ENCODE peak calls at places on chromosomes 6 and 20, in seven cellular contexts. One of them, this sample, is unnamed.

GRCh38 chr6:170209354-170210025 is 81.4 kb downstream of the DLL1 start:
- DNase-seq in breast epithelium: no peak
- DNase-seq in keratinocyte: no peak
- DNase-seq in gastrocnemius medialis: no peak
- DNase-seq in CD8-positive, alpha-beta T cell: no peak
- DNase-seq in fibroblast of lung: no peak
- DNase-seq in mesenchymal stem cell: no peak
- DNase-seq in this sample: peak

GRCh38 chr20:35156978-35157377 is 9.8 kb upstream of the EDEM2 start:
- DNase-seq in mesenchymal stem cell: no peak
- DNase-seq in CD8-positive, alpha-beta T cell: no peak
- DNase-seq in fibroblast of lung: no peak
- DNase-seq in breast epithelium: no peak
- DNase-seq in keratinocyte: no peak
- DNase-seq in gastrocnemius medialis: no peak
- DNase-seq in this sample: no peak

GRCh38 chr6:83853178-83853967 is at the start of gene RIPPLY2:
- DNase-seq in CD8-positive, alpha-beta T cell: peak
- DNase-seq in gastrocnemius medialis: no peak
- DNase-seq in mesenchymal stem cell: peak
- DNase-seq in fibroblast of lung: peak
- DNase-seq in keratinocyte: no peak
- DNase-seq in breast epithelium: no peak
- DNase-seq in this sample: peak

GRCh38 chr20:57426156-57426769 is 35.1 kb downstream of the RBM38 start:
- DNase-seq in mesenchymal stem cell: no peak
- DNase-seq in breast epithelium: no peak
- DNase-seq in keratinocyte: no peak
- DNase-seq in CD8-positive, alpha-beta T cell: no peak
- DNase-seq in gastrocnemius medialis: no peak
- DNase-seq in fibroblast of lung: no peak
- DNase-seq in this sample: no peak

GRCh38 chr6:88815491-88815890 is 147.9 kb downstream of the RNGTT start:
- DNase-seq in gastrocnemius medialis: no peak
- DNase-seq in fibroblast of lung: no peak
- DNase-seq in CD8-positive, alpha-beta T cell: no peak
- DNase-seq in breast epithelium: no peak
- DNase-seq in keratinocyte: no peak
- DNase-seq in mesenchymal stem cell: no peak
- DNase-seq in this sample: no peak

GRCh38 chr6:168794515-168794914 is 353.5 kb downstream of the SMOC2 start:
- DNase-seq in CD8-positive, alpha-beta T cell: no peak
- DNase-seq in keratinocyte: no peak
- DNase-seq in breast epithelium: no peak
- DNase-seq in fibroblast of lung: no peak
- DNase-seq in mesenchymal stem cell: no peak
- DNase-seq in gastrocnemius medialis: no peak
- DNase-seq in this sample: no peak

GRCh38 chr20:37506166-37506725 is 14.8 kb upstream of the NNAT start:
- DNase-seq in breast epithelium: no peak
- DNase-seq in CD8-positive, alpha-beta T cell: no peak
- DNase-seq in gastrocnemius medialis: no peak
- DNase-seq in mesenchymal stem cell: no peak
- DNase-seq in keratinocyte: no peak
- DNase-seq in fibroblast of lung: no peak
- DNase-seq in this sample: no peak

GRCh38 chr6:18019539-18020534 is 32.4 kb upstream of the KIF13A start:
- DNase-seq in gastrocnemius medialis: no peak
- DNase-seq in breast epithelium: no peak
- DNase-seq in keratinocyte: no peak
- DNase-seq in fibroblast of lung: no peak
- DNase-seq in mesenchymal stem cell: no peak
- DNase-seq in CD8-positive, alpha-beta T cell: no peak
- DNase-seq in this sample: no peak

GRCh38 chr6:40524797-40525584 is 62.2 kb downstream of the LRFN2 start:
- DNase-seq in CD8-positive, alpha-beta T cell: no peak
- DNase-seq in keratinocyte: no peak
- DNase-seq in fibroblast of lung: no peak
- DNase-seq in breast epithelium: no peak
- DNase-seq in gastrocnemius medialis: no peak
- DNase-seq in mesenchymal stem cell: no peak
- DNase-seq in this sample: no peak

GRCh38 chr20:34534391-34535165 is 18.4 kb downstream of the DYNLRB1 start:
- DNase-seq in CD8-positive, alpha-beta T cell: no peak
- DNase-seq in breast epithelium: no peak
- DNase-seq in mesenchymal stem cell: no peak
- DNase-seq in gastrocnemius medialis: no peak
- DNase-seq in fibroblast of lung: no peak
- DNase-seq in keratinocyte: no peak
- DNase-seq in this sample: no peak

GRCh38 chr20:48826883-48827771 is 672 bp downstream of the PREX1 start:
- DNase-seq in breast epithelium: no peak
- DNase-seq in fibroblast of lung: peak
- DNase-seq in CD8-positive, alpha-beta T cell: peak
- DNase-seq in gastrocnemius medialis: no peak
- DNase-seq in mesenchymal stem cell: peak
- DNase-seq in keratinocyte: no peak
- DNase-seq in this sample: no peak

GRCh38 chr6:142666599-142667185 is 278.3 kb downstream of the HIVEP2 start:
- DNase-seq in keratinocyte: no peak
- DNase-seq in breast epithelium: no peak
- DNase-seq in mesenchymal stem cell: no peak
- DNase-seq in CD8-positive, alpha-beta T cell: no peak
- DNase-seq in gastrocnemius medialis: no peak
- DNase-seq in fibroblast of lung: no peak
- DNase-seq in this sample: no peak

GRCh38 chr6:42225043-42225368 is 7.3 kb upstream of the MRPS10 start:
- DNase-seq in CD8-positive, alpha-beta T cell: no peak
- DNase-seq in keratinocyte: no peak
- DNase-seq in mesenchymal stem cell: no peak
- DNase-seq in breast epithelium: no peak
- DNase-seq in gastrocnemius medialis: no peak
- DNase-seq in fibroblast of lung: no peak
- DNase-seq in this sample: no peak

GRCh38 chr6:135144678-135145508 is 36.2 kb upstream of the MYB start:
- DNase-seq in keratinocyte: no peak
- DNase-seq in gastrocnemius medialis: no peak
- DNase-seq in fibroblast of lung: peak
- DNase-seq in breast epithelium: no peak
- DNase-seq in CD8-positive, alpha-beta T cell: no peak
- DNase-seq in mesenchymal stem cell: peak
- DNase-seq in this sample: no peak

GRCh38 chr6:151546941-151547659 is 53.3 kb downstream of the CCDC170 start:
- DNase-seq in mesenchymal stem cell: no peak
- DNase-seq in gastrocnemius medialis: no peak
- DNase-seq in keratinocyte: no peak
- DNase-seq in fibroblast of lung: no peak
- DNase-seq in breast epithelium: no peak
- DNase-seq in CD8-positive, alpha-beta T cell: no peak
- DNase-seq in this sample: no peak

GRCh38 chr6:168147205-168147738 is 68.3 kb upstream of the FRMD1 start:
- DNase-seq in CD8-positive, alpha-beta T cell: no peak
- DNase-seq in fibroblast of lung: no peak
- DNase-seq in breast epithelium: no peak
- DNase-seq in gastrocnemius medialis: no peak
- DNase-seq in mesenchymal stem cell: no peak
- DNase-seq in keratinocyte: no peak
- DNase-seq in this sample: no peak

GRCh38 chr6:41551086-41551702 is 5.0 kb downstream of the FOXP4 start:
- DNase-seq in gastrocnemius medialis: no peak
- DNase-seq in keratinocyte: no peak
- DNase-seq in fibroblast of lung: no peak
- DNase-seq in breast epithelium: no peak
- DNase-seq in mesenchymal stem cell: no peak
- DNase-seq in CD8-positive, alpha-beta T cell: no peak
- DNase-seq in this sample: no peak

GRCh38 chr20:53658973-53659372 is 65.3 kb upstream of the ZNF217 start:
- DNase-seq in mesenchymal stem cell: no peak
- DNase-seq in fibroblast of lung: no peak
- DNase-seq in CD8-positive, alpha-beta T cell: no peak
- DNase-seq in keratinocyte: no peak
- DNase-seq in breast epithelium: no peak
- DNase-seq in gastrocnemius medialis: no peak
- DNase-seq in this sample: no peak

GRCh38 chr20:53658327-53658726 is 64.7 kb upstream of the ZNF217 start:
- DNase-seq in CD8-positive, alpha-beta T cell: no peak
- DNase-seq in breast epithelium: no peak
- DNase-seq in fibroblast of lung: no peak
- DNase-seq in gastrocnemius medialis: no peak
- DNase-seq in mesenchymal stem cell: no peak
- DNase-seq in keratinocyte: no peak
- DNase-seq in this sample: no peak

GRCh38 chr20:53662595-53662994 is 69.0 kb upstream of the ZNF217 start:
- DNase-seq in mesenchymal stem cell: no peak
- DNase-seq in gastrocnemius medialis: no peak
- DNase-seq in breast epithelium: no peak
- DNase-seq in fibroblast of lung: no peak
- DNase-seq in CD8-positive, alpha-beta T cell: no peak
- DNase-seq in keratinocyte: no peak
- DNase-seq in this sample: no peak

GRCh38 chr20:53660947-53661381 is 67.3 kb upstream of the ZNF217 start:
- DNase-seq in breast epithelium: no peak
- DNase-seq in mesenchymal stem cell: no peak
- DNase-seq in fibroblast of lung: no peak
- DNase-seq in keratinocyte: no peak
- DNase-seq in CD8-positive, alpha-beta T cell: no peak
- DNase-seq in gastrocnemius medialis: no peak
- DNase-seq in this sample: no peak

GRCh38 chr20:53660078-53660909 is 66.7 kb upstream of the ZNF217 start:
- DNase-seq in mesenchymal stem cell: peak
- DNase-seq in CD8-positive, alpha-beta T cell: no peak
- DNase-seq in fibroblast of lung: no peak
- DNase-seq in keratinocyte: no peak
- DNase-seq in gastrocnemius medialis: no peak
- DNase-seq in breast epithelium: no peak
- DNase-seq in this sample: peak
- H3K27ac ChIP-seq in mesenchymal stem cell: no peak
- H3K27ac ChIP-seq in CD8-positive, alpha-beta T cell: peak
- H3K27ac ChIP-seq in fibroblast of lung: peak
- H3K27ac ChIP-seq in keratinocyte: no peak
- H3K27ac ChIP-seq in gastrocnemius medialis: peak
- H3K27ac ChIP-seq in breast epithelium: peak
- H3K27ac ChIP-seq in this sample: peak

DNA sequence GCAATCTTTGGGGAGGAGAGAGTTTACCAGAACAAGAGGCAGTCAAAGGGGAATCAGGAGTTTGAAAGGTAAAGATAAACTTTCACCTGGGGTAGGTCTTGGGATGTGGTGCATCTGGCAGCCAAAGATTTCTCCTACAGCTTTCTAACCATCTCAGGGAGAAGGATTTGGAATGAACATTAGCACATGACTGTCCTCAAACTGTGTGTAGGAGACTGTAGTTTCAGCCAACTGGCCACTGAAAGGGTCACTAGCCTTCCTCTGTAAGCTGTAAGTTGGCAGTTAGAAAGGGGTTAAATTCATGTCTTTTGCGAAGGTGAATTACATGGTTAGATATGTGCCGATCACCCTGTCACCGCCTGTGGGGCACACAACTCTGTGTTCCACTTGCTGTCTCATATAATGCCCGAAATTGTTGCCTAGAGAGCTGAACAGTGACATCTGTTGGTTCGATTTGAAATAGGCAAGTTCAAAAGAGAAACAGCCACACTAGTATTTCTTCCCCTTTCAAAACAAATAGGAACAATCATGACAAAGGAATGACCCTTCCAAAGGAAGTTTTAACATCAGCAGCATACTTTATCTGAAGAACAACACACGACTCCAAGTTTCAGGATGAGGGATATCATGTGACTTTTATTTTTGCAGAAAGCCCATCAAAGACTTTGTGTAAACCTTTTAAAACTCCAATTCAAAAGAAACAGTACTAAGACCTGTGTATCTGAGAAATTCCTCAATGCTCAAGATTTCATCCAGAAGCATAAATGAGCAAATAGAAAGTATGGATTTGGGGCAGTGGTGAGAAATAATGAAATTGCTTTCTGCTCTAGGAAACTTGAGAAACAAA is 1.1 kb upstream of the OPN5 start:
- DNase-seq in fibroblast of lung: peak
- DNase-seq in mesenchymal stem cell: peak
- DNase-seq in gastrocnemius medialis: no peak
- DNase-seq in CD8-positive, alpha-beta T cell: peak
- DNase-seq in breast epithelium: no peak
- DNase-seq in keratinocyte: no peak
- DNase-seq in this sample: no peak
- H3K4me3 ChIP-seq in fibroblast of lung: no peak
- H3K4me3 ChIP-seq in mesenchymal stem cell: no peak
- H3K4me3 ChIP-seq in gastrocnemius medialis: no peak
- H3K4me3 ChIP-seq in CD8-positive, alpha-beta T cell: no peak
- H3K4me3 ChIP-seq in breast epithelium: no peak
- H3K4me3 ChIP-seq in keratinocyte: no peak
- H3K4me3 ChIP-seq in this sample: no peak

GRCh38 chr20:47411161-47411560 is 54.7 kb upstream of the ZMYND8 start:
- DNase-seq in keratinocyte: no peak
- DNase-seq in gastrocnemius medialis: peak
- DNase-seq in CD8-positive, alpha-beta T cell: no peak
- DNase-seq in mesenchymal stem cell: no peak
- DNase-seq in breast epithelium: no peak
- DNase-seq in fibroblast of lung: no peak
- DNase-seq in this sample: no peak
- H3K27ac ChIP-seq in keratinocyte: no peak
- H3K27ac ChIP-seq in gastrocnemius medialis: peak
- H3K27ac ChIP-seq in CD8-positive, alpha-beta T cell: no peak
- H3K27ac ChIP-seq in mesenchymal stem cell: no peak
- H3K27ac ChIP-seq in breast epithelium: no peak
- H3K27ac ChIP-seq in fibroblast of lung: no peak
- H3K27ac ChIP-seq in this sample: peak

DNA sequence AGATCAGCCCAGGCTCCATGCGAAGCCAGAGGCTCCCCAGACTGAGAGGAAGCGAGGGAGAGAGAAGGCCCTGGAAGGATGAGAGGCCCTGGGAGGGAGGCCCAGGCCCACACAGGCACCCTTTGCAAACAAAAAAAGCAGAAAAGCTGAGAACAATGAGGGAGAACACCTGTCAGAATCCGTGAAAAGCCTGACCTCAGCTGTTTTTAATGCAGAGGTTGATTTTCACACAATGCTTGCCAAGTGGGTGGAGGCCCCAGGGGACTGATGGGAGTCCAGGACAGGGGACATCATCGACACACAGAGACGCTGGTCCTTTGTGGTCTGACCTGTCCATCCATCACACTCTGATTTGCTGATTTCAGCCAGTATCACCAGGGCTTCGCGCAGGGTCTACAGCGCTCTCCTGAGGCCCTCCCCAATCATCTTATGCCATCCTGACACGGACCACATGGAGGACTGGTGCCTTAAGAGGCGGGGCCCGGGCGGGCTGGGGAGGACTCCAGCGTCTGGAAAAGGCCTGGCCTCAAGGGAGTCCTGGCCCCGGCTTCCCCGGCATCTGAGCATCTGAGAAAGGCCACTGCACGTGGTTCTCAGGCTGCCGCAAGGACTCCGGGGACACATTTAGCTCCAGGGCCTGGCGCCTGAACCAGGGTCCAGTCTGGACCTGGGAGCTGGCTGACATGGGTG is 21.5 kb downstream of the BHLHE23 start:
- DNase-seq in mesenchymal stem cell: no peak
- DNase-seq in CD8-positive, alpha-beta T cell: no peak
- DNase-seq in fibroblast of lung: no peak
- DNase-seq in breast epithelium: no peak
- DNase-seq in gastrocnemius medialis: no peak
- DNase-seq in keratinocyte: no peak
- DNase-seq in this sample: no peak
- H3K4me3 ChIP-seq in mesenchymal stem cell: no peak
- H3K4me3 ChIP-seq in CD8-positive, alpha-beta T cell: no peak
- H3K4me3 ChIP-seq in fibroblast of lung: no peak
- H3K4me3 ChIP-seq in breast epithelium: no peak
- H3K4me3 ChIP-seq in gastrocnemius medialis: no peak
- H3K4me3 ChIP-seq in keratinocyte: no peak
- H3K4me3 ChIP-seq in this sample: no peak

GRCh38 chr20:11516448-11516847 is 401.2 kb upstream of the BTBD3 start:
- DNase-seq in fibroblast of lung: no peak
- DNase-seq in CD8-positive, alpha-beta T cell: no peak
- DNase-seq in breast epithelium: no peak
- DNase-seq in gastrocnemius medialis: no peak
- DNase-seq in keratinocyte: no peak
- DNase-seq in mesenchymal stem cell: no peak
- DNase-seq in this sample: no peak
- H3K27ac ChIP-seq in fibroblast of lung: no peak
- H3K27ac ChIP-seq in CD8-positive, alpha-beta T cell: no peak
- H3K27ac ChIP-seq in breast epithelium: no peak
- H3K27ac ChIP-seq in gastrocnemius medialis: no peak
- H3K27ac ChIP-seq in keratinocyte: no peak
- H3K27ac ChIP-seq in mesenchymal stem cell: no peak
- H3K27ac ChIP-seq in this sample: no peak